ENCODE peak calls at places on chromosomes 12 and 14, in six cellular contexts. One of them, this sample, is unnamed.

GRCh38 chr12:92503977-92504966 is 198.5 kb upstream of the PLEKHG7 start:
- DNase-seq in lung: no peak
- DNase-seq in cardiac fibroblast: no peak
- DNase-seq in substantia nigra: no peak
- DNase-seq in CD14-positive monocyte: peak; percentile 80
- DNase-seq in activated T-helper 1 cell treated with anti-CD3 and anti-CD28 coated beads, Interleukin-12 subunit alpha, Interleukin-12 subunit beta, Interleukin-2, Interleukin-4 antibody, amounts not matched to agents 30 ng/mL and 10 ng/mL and 1 ng/mL, durations not matched to agents 14 hours and 24 hours and 36 hours: no peak
- DNase-seq in this sample: peak; percentile 56

GRCh38 chr14:60565211-60565610 is 56.3 kb downstream of the SIX6 start:
- DNase-seq in cardiac fibroblast: peak; percentile 89
- DNase-seq in CD14-positive monocyte: no peak
- DNase-seq in substantia nigra: no peak
- DNase-seq in activated T-helper 1 cell treated with anti-CD3 and anti-CD28 coated beads, Interleukin-12 subunit alpha, Interleukin-12 subunit beta, Interleukin-2, Interleukin-4 antibody, amounts not matched to agents 30 ng/mL and 10 ng/mL and 1 ng/mL, durations not matched to agents 14 hours and 24 hours and 36 hours: no peak
- DNase-seq in lung: no peak
- DNase-seq in this sample: no peak

GRCh38 chr12:15590180-15590826 is 198.9 kb downstream of the EPS8 start:
- DNase-seq in lung: peak; percentile 54
- DNase-seq in substantia nigra: no peak
- DNase-seq in activated T-helper 1 cell treated with anti-CD3 and anti-CD28 coated beads, Interleukin-12 subunit alpha, Interleukin-12 subunit beta, Interleukin-2, Interleukin-4 antibody, amounts not matched to agents 30 ng/mL and 10 ng/mL and 1 ng/mL, durations not matched to agents 14 hours and 24 hours and 36 hours: peak; percentile 42
- DNase-seq in cardiac fibroblast: peak; percentile 89
- DNase-seq in CD14-positive monocyte: no peak
- DNase-seq in this sample: peak; percentile 39

GRCh38 chr14:93977171-93977570 is 801 bp upstream of the ASB2 start:
- DNase-seq in substantia nigra: no peak
- DNase-seq in cardiac fibroblast: no peak
- DNase-seq in activated T-helper 1 cell treated with anti-CD3 and anti-CD28 coated beads, Interleukin-12 subunit alpha, Interleukin-12 subunit beta, Interleukin-2, Interleukin-4 antibody, amounts not matched to agents 30 ng/mL and 10 ng/mL and 1 ng/mL, durations not matched to agents 14 hours and 24 hours and 36 hours: no peak
- DNase-seq in CD14-positive monocyte: no peak
- DNase-seq in lung: no peak
- DNase-seq in this sample: no peak

GRCh38 chr12:97982684-97983083 is 520.1 kb downstream of the RMST start:
- DNase-seq in substantia nigra: no peak
- DNase-seq in activated T-helper 1 cell treated with anti-CD3 and anti-CD28 coated beads, Interleukin-12 subunit alpha, Interleukin-12 subunit beta, Interleukin-2, Interleukin-4 antibody, amounts not matched to agents 30 ng/mL and 10 ng/mL and 1 ng/mL, durations not matched to agents 14 hours and 24 hours and 36 hours: no peak
- DNase-seq in cardiac fibroblast: no peak
- DNase-seq in CD14-positive monocyte: no peak
- DNase-seq in lung: no peak
- DNase-seq in this sample: no peak

GRCh38 chr12:123895477-123895876 is 77.2 kb downstream of the CCDC92 start:
- DNase-seq in activated T-helper 1 cell treated with anti-CD3 and anti-CD28 coated beads, Interleukin-12 subunit alpha, Interleukin-12 subunit beta, Interleukin-2, Interleukin-4 antibody, amounts not matched to agents 30 ng/mL and 10 ng/mL and 1 ng/mL, durations not matched to agents 14 hours and 24 hours and 36 hours: no peak
- DNase-seq in cardiac fibroblast: no peak
- DNase-seq in lung: no peak
- DNase-seq in substantia nigra: no peak
- DNase-seq in CD14-positive monocyte: no peak
- DNase-seq in this sample: no peak

GRCh38 chr12:25280082-25280481 is 29.4 kb upstream of the KRAS start:
- DNase-seq in activated T-helper 1 cell treated with anti-CD3 and anti-CD28 coated beads, Interleukin-12 subunit alpha, Interleukin-12 subunit beta, Interleukin-2, Interleukin-4 antibody, amounts not matched to agents 30 ng/mL and 10 ng/mL and 1 ng/mL, durations not matched to agents 14 hours and 24 hours and 36 hours: no peak
- DNase-seq in lung: no peak
- DNase-seq in CD14-positive monocyte: no peak
- DNase-seq in cardiac fibroblast: no peak
- DNase-seq in substantia nigra: no peak
- DNase-seq in this sample: no peak

GRCh38 chr14:22781606-22782000 is 15.1 kb downstream of the OXA1L start:
- DNase-seq in substantia nigra: no peak
- DNase-seq in lung: no peak
- DNase-seq in CD14-positive monocyte: no peak
- DNase-seq in cardiac fibroblast: peak; percentile 20
- DNase-seq in activated T-helper 1 cell treated with anti-CD3 and anti-CD28 coated beads, Interleukin-12 subunit alpha, Interleukin-12 subunit beta, Interleukin-2, Interleukin-4 antibody, amounts not matched to agents 30 ng/mL and 10 ng/mL and 1 ng/mL, durations not matched to agents 14 hours and 24 hours and 36 hours: no peak
- DNase-seq in this sample: no peak

GRCh38 chr12:41223600-41223999 is 35.5 kb downstream of the PDZRN4 start:
- DNase-seq in lung: no peak
- DNase-seq in CD14-positive monocyte: no peak
- DNase-seq in cardiac fibroblast: no peak
- DNase-seq in activated T-helper 1 cell treated with anti-CD3 and anti-CD28 coated beads, Interleukin-12 subunit alpha, Interleukin-12 subunit beta, Interleukin-2, Interleukin-4 antibody, amounts not matched to agents 30 ng/mL and 10 ng/mL and 1 ng/mL, durations not matched to agents 14 hours and 24 hours and 36 hours: no peak
- DNase-seq in substantia nigra: no peak
- DNase-seq in this sample: no peak

GRCh38 chr12:78853231-78853630 is 11.3 kb upstream of the SYT1 start:
- DNase-seq in substantia nigra: no peak
- DNase-seq in cardiac fibroblast: no peak
- DNase-seq in activated T-helper 1 cell treated with anti-CD3 and anti-CD28 coated beads, Interleukin-12 subunit alpha, Interleukin-12 subunit beta, Interleukin-2, Interleukin-4 antibody, amounts not matched to agents 30 ng/mL and 10 ng/mL and 1 ng/mL, durations not matched to agents 14 hours and 24 hours and 36 hours: no peak
- DNase-seq in lung: no peak
- DNase-seq in CD14-positive monocyte: no peak
- DNase-seq in this sample: no peak

GRCh38 chr14:105913861-105914260 is 387.5 kb downstream of the TMEM121 start:
- DNase-seq in substantia nigra: no peak
- DNase-seq in cardiac fibroblast: no peak
- DNase-seq in lung: no peak
- DNase-seq in activated T-helper 1 cell treated with anti-CD3 and anti-CD28 coated beads, Interleukin-12 subunit alpha, Interleukin-12 subunit beta, Interleukin-2, Interleukin-4 antibody, amounts not matched to agents 30 ng/mL and 10 ng/mL and 1 ng/mL, durations not matched to agents 14 hours and 24 hours and 36 hours: no peak
- DNase-seq in CD14-positive monocyte: no peak
- DNase-seq in this sample: peak; percentile 26